ENCODE peak calls at places on chromosome 4, in six cellular contexts. Z is CD4-positive, CD25-positive, alpha-beta regulatory T cell; W is brain microvascular endothelial cell; R is fibroblast of lung; D is AG10803; N is colonic mucosa. V is an unnamed sample.

GRCh38 chr4:74320559-74321118 is 12.4 kb downstream of the EPGN start:
- DNase-seq in Z (no peak), W (peak; percentile 55), R (peak; percentile 53), D (peak; percentile 41), N (peak; percentile 50), V (peak; percentile 14)

GRCh38 chr4:169152899-169153298 is 117.9 kb downstream of the SH3RF1 start:
- DNase-seq in Z (no peak), W (no peak), R (no peak), D (no peak), N (no peak), V (no peak)

GRCh38 chr4:153143527-153144348 is 60.5 kb upstream of the TRIM2 start:
- DNase-seq in Z (no peak), W (no peak), R (peak; percentile 81), D (peak; percentile 56), N (peak; percentile 50), V (no peak)

GRCh38 chr4:65943076-65943475 is 272.8 kb upstream of the EPHA5 start:
- DNase-seq in Z (no peak), W (peak; percentile 92), R (peak; percentile 91), D (peak; percentile 33), N (no peak), V (peak; percentile 45)

GRCh38 chr4:99572527-99573240 is 1.9 kb upstream of the MTTP start:
- DNase-seq in Z (no peak), W (no peak), R (no peak), D (no peak), N (no peak), V (no peak)

GRCh38 chr4:55512922-55513571 is 33.7 kb downstream of the CLOCK start:
- DNase-seq in Z (no peak), W (no peak), R (no peak), D (no peak), N (no peak), V (no peak)

GRCh38 chr4:164428561-164428960 is 325.4 kb upstream of the SMIM31 start:
- DNase-seq in Z (no peak), W (no peak), R (no peak), D (no peak), N (no peak), V (no peak)

GRCh38 chr4:180866933-180867643 is 1376.1 kb upstream of the TENM3 start:
- DNase-seq in Z (no peak), W (no peak), R (no peak), D (no peak), N (no peak), V (no peak)

GRCh38 chr4:52071786-52072552 is 20.9 kb downstream of the SPATA18 start:
- DNase-seq in Z (no peak), W (no peak), R (no peak), D (no peak), N (no peak), V (no peak)

GRCh38 chr4:133618963-133619362 is 469.9 kb downstream of the PCDH10 start:
- DNase-seq in Z (no peak), W (no peak), R (no peak), D (no peak), N (no peak), V (no peak)
- H3K4me3 ChIP-seq in Z (no peak overlapping the region), W (no peak overlapping the region), R (no peak overlapping the region), D (no peak overlapping the region), N (no peak overlapping the region), V (no peak overlapping the region)

GRCh38 chr4:38387819-38388218 is 276.2 kb upstream of the KLF3 start:
- DNase-seq in Z (no peak), W (no peak), R (peak; percentile 39), D (no peak), N (no peak), V (no peak)
- H3K4me3 ChIP-seq in Z (no peak overlapping the region), W (no peak overlapping the region), R (no peak overlapping the region), D (no peak overlapping the region), N (no peak overlapping the region), V (no peak overlapping the region)

GRCh38 chr4:8819019-8819418 is 52.6 kb downstream of the HMX1 start:
- DNase-seq in Z (no peak), W (no peak), R (no peak), D (no peak), N (no peak), V (no peak)
- H3K4me3 ChIP-seq in Z (no peak overlapping the region), W (no peak overlapping the region), R (no peak overlapping the region), D (no peak overlapping the region), N (no peak overlapping the region), V (no peak overlapping the region)

GRCh38 chr4:173169428-173170209 is 1.0 kb downstream of the GALNT7 start:
- DNase-seq in Z (peak; percentile 56), W (no peak), R (peak; percentile 71), D (peak; percentile 57), N (peak; percentile 60), V (no peak)

GRCh38 chr4:173170210-173170778 is 1.7 kb downstream of the GALNT7 start:
- DNase-seq in Z (no peak), W (no peak), R (peak; percentile 26), D (no peak), N (no peak), V (no peak)

GRCh38 chr4:173171987-173172386 is 3.4 kb downstream of the GALNT7 start:
- DNase-seq in Z (no peak), W (no peak), R (no peak), D (no peak), N (no peak), V (no peak)

GRCh38 chr4:173169178-173169427 is 492 bp downstream of the GALNT7 start:
- DNase-seq in Z (no peak), W (no peak), R (no peak), D (no peak), N (no peak), V (no peak)

GRCh38 chr4:173171098-173171497 is 2.5 kb downstream of the GALNT7 start:
- DNase-seq in Z (no peak), W (no peak), R (peak; percentile 40), D (no peak), N (no peak), V (no peak)
- H3K4me3 ChIP-seq in Z (peak overlapping the region; percentile 14), W (no peak overlapping the region), R (no peak overlapping the region), D (no peak overlapping the region), N (no peak overlapping the region), V (no peak overlapping the region)

GRCh38 chr4:183962413-183962812 is 57.3 kb downstream of the STOX2 start:
- DNase-seq in Z (no peak), W (no peak), R (no peak), D (no peak), N (no peak), V (no peak)

GRCh38 chr4:183960021-183960420 is 54.9 kb downstream of the STOX2 start:
- DNase-seq in Z (no peak), W (peak; percentile 56), R (peak; percentile 84), D (peak; percentile 12), N (peak; percentile 32), V (peak; percentile 11)

GRCh38 chr4:183961772-183962171 is 56.7 kb downstream of the STOX2 start:
- DNase-seq in Z (no peak), W (no peak), R (no peak), D (no peak), N (no peak), V (no peak)

GRCh38 chr4:183960912-183961569 is 55.9 kb downstream of the STOX2 start:
- DNase-seq in Z (no peak), W (no peak), R (no peak), D (no peak), N (no peak), V (no peak)

DNA sequence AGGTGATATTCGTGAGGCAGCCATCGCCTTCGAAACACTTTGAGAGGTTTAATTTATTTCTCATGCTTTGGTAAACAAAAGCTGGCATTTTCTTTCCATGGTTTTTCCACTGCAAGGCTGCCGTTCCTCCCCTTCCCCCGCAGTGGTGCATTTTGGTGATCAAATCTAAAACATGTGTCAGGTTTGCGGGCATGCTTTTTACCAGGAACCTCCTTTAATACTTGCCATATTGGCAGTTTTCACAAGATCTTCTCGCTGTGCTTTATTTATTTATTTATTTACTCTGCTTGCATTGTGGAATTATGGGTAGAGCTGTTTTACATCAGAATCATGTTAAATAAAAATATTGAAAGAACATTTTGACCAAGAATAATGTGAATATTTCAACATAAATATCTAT is 54.2 kb downstream of the STOX2 start:
- DNase-seq in Z (no peak), W (no peak), R (no peak), D (peak; percentile 2), N (no peak), V (no peak)
- H3K4me3 ChIP-seq in Z (no peak overlapping the region), W (no peak overlapping the region), R (no peak overlapping the region), D (no peak overlapping the region), N (no peak overlapping the region), V (no peak overlapping the region)

GRCh38 chr4:6777636-6778281 is 4.8 kb upstream of the KIAA0232 start:
- DNase-seq in Z (no peak), W (no peak), R (no peak), D (no peak), N (no peak), V (no peak)
- H3K4me3 ChIP-seq in Z (peak overlapping the region; percentile 52), W (no peak overlapping the region), R (no peak overlapping the region), D (no peak overlapping the region), N (no peak overlapping the region), V (no peak overlapping the region)

GRCh38 chr4:129098578-129098977 is 2.6 kb downstream of the C4orf33 start:
- DNase-seq in Z (no peak), W (no peak), R (no peak), D (no peak), N (no peak), V (no peak)

GRCh38 chr4:129092636-129093172 is 635 bp downstream of the SCLT1 start:
- DNase-seq in Z (no peak), W (peak; percentile 7), R (peak; percentile 16), D (peak; percentile 7), N (no peak), V (no peak)

GRCh38 chr4:129093173-129093974 is at the start of gene SCLT1:
- DNase-seq in Z (peak; percentile 95), W (peak; percentile 98), R (peak; percentile 98), D (peak; percentile 97), N (peak; percentile 100), V (peak; percentile 94)

GRCh38 chr4:129095811-129096454 is at the start of gene C4orf33:
- DNase-seq in Z (peak; percentile 65), W (peak; percentile 68), R (peak; percentile 69), D (peak; percentile 61), N (peak; percentile 84), V (peak; percentile 25)

DNA sequence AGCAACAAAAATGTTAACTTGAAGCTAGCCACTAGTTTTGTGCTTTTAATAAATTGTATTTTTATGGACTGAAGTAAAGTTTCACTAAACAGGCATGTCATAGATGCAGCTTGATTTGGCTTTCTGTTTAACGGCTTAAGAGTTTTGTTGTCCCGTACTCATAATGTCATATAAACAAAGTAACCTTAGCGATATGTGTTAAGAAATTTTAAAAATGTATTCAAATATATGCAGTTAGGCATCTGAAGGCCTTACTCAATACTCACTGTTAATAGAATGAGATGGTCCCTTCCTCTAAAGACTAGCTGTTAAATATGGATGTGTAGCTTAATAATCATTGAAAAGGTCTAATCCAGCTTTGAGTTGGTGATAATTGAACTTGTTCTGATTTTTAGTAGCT is 1.0 kb upstream of the SCLT1 start:
- DNase-seq in Z (no peak), W (no peak), R (no peak), D (no peak), N (no peak), V (no peak)
- H3K4me3 ChIP-seq in Z (peak overlapping the region; percentile 99), W (no peak overlapping the region), R (no peak overlapping the region), D (no peak overlapping the region), N (no peak overlapping the region), V (no peak overlapping the region)

V was measured in skeletal muscle cell.